ENCODE peak calls at places on chromosomes 5 and 9, in eight cellular contexts. One of them, this sample, is unnamed.

GRCh38 chr9:126440042-126440441 is 113.4 kb downstream of the MVB12B start:
- DNase-seq in Calu3: no peak
- DNase-seq in transverse colon: no peak
- DNase-seq in choroid plexus epithelial cell: no peak
- DNase-seq in HFF-Myc: no peak
- DNase-seq in endothelial cell: no peak
- DNase-seq in iris pigment epithelial cell: no peak
- DNase-seq in AG20443: no peak
- DNase-seq in this sample: no peak

GRCh38 chr5:52657231-52657645 is 130.5 kb upstream of the ITGA1 start:
- DNase-seq in endothelial cell: no peak
- DNase-seq in Calu3: no peak
- DNase-seq in HFF-Myc: no peak
- DNase-seq in AG20443: peak; percentile 36
- DNase-seq in choroid plexus epithelial cell: peak; percentile 74
- DNase-seq in iris pigment epithelial cell: peak; percentile 55
- DNase-seq in transverse colon: no peak
- DNase-seq in this sample: no peak

GRCh38 chr5:67515020-67515689 is 318.6 kb upstream of the CD180 start:
- DNase-seq in choroid plexus epithelial cell: no peak
- DNase-seq in Calu3: no peak
- DNase-seq in transverse colon: no peak
- DNase-seq in AG20443: no peak
- DNase-seq in endothelial cell: no peak
- DNase-seq in iris pigment epithelial cell: no peak
- DNase-seq in HFF-Myc: no peak
- DNase-seq in this sample: no peak

GRCh38 chr5:76709762-76710161 is 6.2 kb upstream of the F2R start:
- DNase-seq in choroid plexus epithelial cell: peak; percentile 74
- DNase-seq in HFF-Myc: no peak
- DNase-seq in AG20443: peak; percentile 52
- DNase-seq in endothelial cell: no peak
- DNase-seq in Calu3: no peak
- DNase-seq in iris pigment epithelial cell: peak; percentile 70
- DNase-seq in transverse colon: no peak
- DNase-seq in this sample: peak; percentile 14

GRCh38 chr5:106415541-106415940 is 1255.2 kb downstream of the EFNA5 start:
- DNase-seq in HFF-Myc: peak; percentile 61
- DNase-seq in Calu3: peak; percentile 15
- DNase-seq in transverse colon: no peak
- DNase-seq in choroid plexus epithelial cell: peak; percentile 97
- DNase-seq in endothelial cell: no peak
- DNase-seq in iris pigment epithelial cell: peak; percentile 81
- DNase-seq in AG20443: peak; percentile 54
- DNase-seq in this sample: peak; percentile 81

GRCh38 chr9:73219985-73220626 is 68.4 kb downstream of the ANXA1 start:
- DNase-seq in HFF-Myc: peak; percentile 5
- DNase-seq in choroid plexus epithelial cell: peak; percentile 89
- DNase-seq in AG20443: peak; percentile 17
- DNase-seq in Calu3: peak; percentile 4
- DNase-seq in transverse colon: no peak
- DNase-seq in iris pigment epithelial cell: peak; percentile 92
- DNase-seq in endothelial cell: no peak
- DNase-seq in this sample: peak; percentile 81

GRCh38 chr9:86944974-86945867 is 2.1 kb downstream of the GAS1 start:
- DNase-seq in Calu3: no peak
- DNase-seq in AG20443: peak; percentile 32
- DNase-seq in iris pigment epithelial cell: peak; percentile 40
- DNase-seq in choroid plexus epithelial cell: peak; percentile 44
- DNase-seq in transverse colon: no peak
- DNase-seq in HFF-Myc: no peak
- DNase-seq in endothelial cell: peak; percentile 57
- DNase-seq in this sample: no peak

GRCh38 chr5:83306572-83307241 is 164.8 kb upstream of the VCAN start:
- DNase-seq in HFF-Myc: peak; percentile 54
- DNase-seq in AG20443: peak; percentile 88
- DNase-seq in transverse colon: peak; percentile 11
- DNase-seq in endothelial cell: no peak
- DNase-seq in choroid plexus epithelial cell: peak; percentile 94
- DNase-seq in iris pigment epithelial cell: peak; percentile 96
- DNase-seq in Calu3: no peak
- DNase-seq in this sample: peak; percentile 63

GRCh38 chr5:1437876-1438559 is 7.2 kb downstream of the SLC6A3 start:
- DNase-seq in HFF-Myc: no peak
- DNase-seq in transverse colon: no peak
- DNase-seq in iris pigment epithelial cell: no peak
- DNase-seq in endothelial cell: no peak
- DNase-seq in Calu3: no peak
- DNase-seq in AG20443: no peak
- DNase-seq in choroid plexus epithelial cell: no peak
- DNase-seq in this sample: no peak

GRCh38 chr5:96117863-96118651 is 156.4 kb upstream of the ELL2 start:
- DNase-seq in choroid plexus epithelial cell: peak; percentile 30
- DNase-seq in HFF-Myc: no peak
- DNase-seq in AG20443: peak; percentile 50
- DNase-seq in transverse colon: no peak
- DNase-seq in Calu3: no peak
- DNase-seq in endothelial cell: no peak
- DNase-seq in iris pigment epithelial cell: peak; percentile 57
- DNase-seq in this sample: no peak

GRCh38 chr5:138177936-138178515 is 404 bp downstream of the BRD8 start:
- DNase-seq in HFF-Myc: no peak
- DNase-seq in iris pigment epithelial cell: peak; percentile 47
- DNase-seq in transverse colon: peak; percentile 39
- DNase-seq in choroid plexus epithelial cell: peak; percentile 61
- DNase-seq in AG20443: peak; percentile 67
- DNase-seq in endothelial cell: peak; percentile 7
- DNase-seq in Calu3: peak; percentile 43
- DNase-seq in this sample: peak; percentile 6

GRCh38 chr9:76415731-76416130 is 21.5 kb upstream of the RFK start:
- DNase-seq in iris pigment epithelial cell: peak; percentile 66
- DNase-seq in Calu3: peak; percentile 39
- DNase-seq in endothelial cell: no peak
- DNase-seq in HFF-Myc: no peak
- DNase-seq in transverse colon: no peak
- DNase-seq in choroid plexus epithelial cell: peak; percentile 52
- DNase-seq in AG20443: no peak
- DNase-seq in this sample: no peak

GRCh38 chr5:76438025-76438424 is 34.9 kb downstream of the IQGAP2 start:
- DNase-seq in endothelial cell: no peak
- DNase-seq in iris pigment epithelial cell: no peak
- DNase-seq in choroid plexus epithelial cell: no peak
- DNase-seq in Calu3: no peak
- DNase-seq in transverse colon: no peak
- DNase-seq in AG20443: no peak
- DNase-seq in HFF-Myc: no peak
- DNase-seq in this sample: no peak

This sample was measured in NCI-H226.